ENCODE peak calls at places on chromosomes 2 and 18, in four cellular contexts. D, E, O and V are unnamed samples.

GRCh38 chr2:130827502-130828251 is 9.0 kb upstream of the ARHGEF4 start:
- DNase-seq in O (no peak), E (no peak), D (no peak), V (no peak)

GRCh38 chr2:73282924-73283544 is 1.2 kb downstream of the FBXO41 start:
- DNase-seq in O (no peak), D (no peak), E (no peak), V (no peak)

GRCh38 chr18:52367962-52368745 is 28.2 kb downstream of the DCC start:
- DNase-seq in O (no peak), D (no peak), E (no peak), V (no peak)

GRCh38 chr2:219783551-219783950 is 156.1 kb downstream of the SLC4A3 start:
- DNase-seq in E (no peak), D (no peak), O (no peak), V (no peak)

GRCh38 chr18:61995547-61996062 is 102.8 kb upstream of the RNF152 start:
- DNase-seq in O (no peak), D (no peak), E (no peak), V (no peak)

GRCh38 chr2:105396254-105397024 is 2.4 kb downstream of the FHL2 start:
- DNase-seq in D (peak; percentile 76), O (no peak), E (no peak), V (no peak)

GRCh38 chr18:12779043-12779442 is 76.2 kb downstream of the PSMG2 start:
- DNase-seq in O (no peak), D (no peak), E (no peak), V (no peak)

GRCh38 chr2:84846041-84846663 is 34.7 kb downstream of the TRABD2A start:
- DNase-seq in O (no peak), E (no peak), D (peak; percentile 57), V (no peak)

GRCh38 chr2:135708159-135708558 is 33.5 kb upstream of the UBXN4 start:
- DNase-seq in E (no peak), D (no peak), O (no peak), V (no peak)

GRCh38 chr2:26469092-26469710 is 8.7 kb downstream of the OTOF start:
- DNase-seq in D (peak; percentile 86), O (peak; percentile 27), E (peak; percentile 79), V (peak; percentile 42)

GRCh38 chr18:3118195-3119010 is 101.4 kb downstream of the MYOM1 start:
- DNase-seq in E (no peak), D (no peak), O (no peak), V (no peak)

GRCh38 chr2:16096962-16097361 is 156.6 kb downstream of the MYCN start:
- DNase-seq in D (no peak), O (no peak), E (no peak), V (no peak)